ENCODE peak calls at places on chromosome 14, in four cellular contexts. L is HepG2, I is ovary, J is H1. T is an unnamed sample.

GRCh38 chr14:73935666-73936065 is 14.2 kb downstream of the FAM161B start:
- DNase-seq in L (no peak), I (no peak), J (no peak), T (no peak)

GRCh38 chr14:74018029-74018703 is 922 bp downstream of the ENTPD5 start:
- DNase-seq in L (peak; percentile 32), I (no peak), J (no peak), T (no peak)

GRCh38 chr14:57227083-57227482 is 41.6 kb downstream of the EXOC5 start:
- DNase-seq in J (no peak), L (no peak), I (no peak), T (no peak)

GRCh38 chr14:82080319-82080718 is 546.7 kb upstream of the SEL1L start:
- DNase-seq in I (no peak), J (peak; percentile 34), L (no peak), T (no peak)

GRCh38 chr14:68968051-68968450 is 11.1 kb downstream of the ACTN1 start:
- DNase-seq in L (no peak), J (no peak), I (no peak), T (peak; percentile 70)

GRCh38 chr14:78758333-78758732 is 588.2 kb downstream of the NRXN3 start:
- DNase-seq in L (peak; percentile 30), I (no peak), J (no peak), T (no peak)

GRCh38 chr14:58846682-58847465 is 209.1 kb downstream of the DACT1 start:
- DNase-seq in L (no peak), J (no peak), I (no peak), T (no peak)

GRCh38 chr14:50272498-50272897 is 39.5 kb downstream of the L2HGDH start:
- DNase-seq in L (no peak), J (no peak), I (no peak), T (no peak)

GRCh38 chr14:73723799-73724621 is 9.8 kb upstream of the PNMA1 start:
- DNase-seq in J (no peak), I (peak; percentile 75), L (no peak), T (peak; percentile 74)

GRCh38 chr14:20247651-20248246 is 8.7 kb downstream of the OR11H4 start:
- DNase-seq in L (peak; percentile 66), I (no peak), J (no peak), T (no peak)

GRCh38 chr14:51490205-51490604 is 161.5 kb upstream of the FRMD6 start:
- DNase-seq in I (no peak), L (no peak), J (no peak), T (no peak)

GRCh38 chr14:22002860-22003284 is 329.3 kb upstream of the OR4E1 start:
- DNase-seq in L (no peak), I (no peak), J (no peak), T (no peak)

GRCh38 chr14:38548091-38548490 is 292.2 kb upstream of the CLEC14A start:
- DNase-seq in J (no peak), L (no peak), I (no peak), T (no peak)

GRCh38 chr14:21023817-21024667 is 819 bp downstream of the NDRG2 start:
- DNase-seq in L (peak; percentile 59), J (no peak), I (peak; percentile 45), T (peak; percentile 27)

GRCh38 chr14:24311837-24312615 is 724 bp downstream of the LTB4R start:
- DNase-seq in I (no peak), L (no peak), J (no peak), T (no peak)
- H3K4me3 ChIP-seq in I (peak overlapping the region; percentile 40), L (no peak overlapping the region), J (no peak overlapping the region), T (peak overlapping the region; percentile 44)

DNA sequence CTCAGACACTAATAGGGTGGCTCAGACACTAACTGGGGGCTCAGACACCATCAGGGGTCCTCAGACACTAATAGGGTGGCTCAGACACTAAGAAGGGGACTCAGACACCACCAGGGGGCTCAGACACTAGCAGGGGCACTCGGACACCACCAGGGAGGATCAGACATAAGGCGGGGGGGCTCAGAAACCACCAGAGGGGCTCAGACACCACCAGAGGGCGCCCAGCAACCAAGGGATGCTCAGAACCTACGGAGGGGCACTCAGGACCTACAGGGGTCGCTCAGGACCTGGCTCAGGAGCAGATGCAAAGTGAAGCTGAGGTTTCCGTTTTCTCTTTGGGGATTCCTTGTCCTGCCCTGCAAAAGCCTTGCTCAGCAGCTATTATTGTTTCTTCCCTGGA is 448.5 kb downstream of the TMEM121 start:
- DNase-seq in I (no peak), L (peak; percentile 39), J (no peak), T (peak; percentile 70)
- H3K9me3 ChIP-seq in I (no peaks in the 10 kb centered on the region), L (no peaks in the 10 kb centered on the region), J (peaks cover 90% of the 10 kb centered on the region), T (no peaks in the 10 kb centered on the region)

GRCh38 chr14:91269076-91269991 is 24.8 kb upstream of the GPR68 start:
- DNase-seq in I (no peak), J (no peak), L (no peak), T (no peak)
- TF ChIP-seq POLR2A in I (no peak), J (no peak), L (no peak), T (no peak)

GRCh38 chr14:101121399-101122113 is 218.0 kb upstream of the RTL1 start:
- DNase-seq in I (no peak), J (no peak), L (no peak), T (no peak)

GRCh38 chr14:101122114-101122854 is 218.8 kb upstream of the RTL1 start:
- DNase-seq in I (no peak), L (no peak), J (no peak), T (peak; percentile 7)

GRCh38 chr14:101118746-101119610 is 215.5 kb upstream of the RTL1 start:
- DNase-seq in L (no peak), I (peak; percentile 29), J (no peak), T (no peak)

GRCh38 chr14:101119830-101120571 is 216.5 kb upstream of the RTL1 start:
- DNase-seq in I (peak; percentile 35), J (no peak), L (no peak), T (peak; percentile 22)

DNA sequence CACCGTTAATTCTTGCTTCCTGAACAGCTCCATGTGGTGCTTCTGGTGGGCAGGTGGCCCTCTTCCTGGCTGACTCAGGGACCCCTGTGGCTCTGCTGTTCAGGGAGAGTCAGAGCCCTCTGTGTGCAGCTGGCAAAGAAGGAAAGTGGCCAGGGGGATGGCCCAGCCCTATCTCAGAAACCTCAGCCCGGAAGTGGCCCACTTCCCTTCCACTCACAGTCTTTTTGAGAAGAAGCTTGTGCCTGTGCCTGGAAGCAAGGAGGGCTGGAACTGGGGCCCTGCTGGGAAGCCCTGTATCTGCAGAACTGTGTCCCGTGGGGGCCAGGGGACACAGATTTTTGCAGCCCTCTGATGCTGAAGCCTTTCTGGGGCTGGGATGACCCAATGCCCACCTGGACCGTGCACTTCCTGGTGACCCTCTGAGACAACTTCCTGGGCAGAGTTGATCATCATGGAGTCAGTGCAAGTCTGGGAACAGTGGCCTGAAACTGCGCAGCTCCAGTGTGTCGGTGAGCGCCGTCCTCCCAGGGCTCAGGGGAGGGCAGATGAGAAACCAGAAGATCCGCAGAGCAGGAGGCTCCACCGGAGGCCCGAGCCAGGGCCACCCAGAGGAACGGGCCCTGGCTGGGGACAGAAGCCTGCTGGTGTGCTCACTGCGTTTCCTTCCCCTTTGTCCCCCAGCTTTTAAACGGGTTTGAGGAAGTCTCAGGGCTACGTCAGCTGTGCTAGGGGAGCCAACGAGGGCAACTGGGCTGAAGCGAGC is 217.3 kb upstream of the RTL1 start:
- DNase-seq in L (no peak), I (peak; percentile 33), J (no peak), T (peak; percentile 65)
- H3K4me3 ChIP-seq in L (no peak overlapping the region), I (no peak overlapping the region), J (no peak overlapping the region), T (peak overlapping the region; percentile 5)

DNA sequence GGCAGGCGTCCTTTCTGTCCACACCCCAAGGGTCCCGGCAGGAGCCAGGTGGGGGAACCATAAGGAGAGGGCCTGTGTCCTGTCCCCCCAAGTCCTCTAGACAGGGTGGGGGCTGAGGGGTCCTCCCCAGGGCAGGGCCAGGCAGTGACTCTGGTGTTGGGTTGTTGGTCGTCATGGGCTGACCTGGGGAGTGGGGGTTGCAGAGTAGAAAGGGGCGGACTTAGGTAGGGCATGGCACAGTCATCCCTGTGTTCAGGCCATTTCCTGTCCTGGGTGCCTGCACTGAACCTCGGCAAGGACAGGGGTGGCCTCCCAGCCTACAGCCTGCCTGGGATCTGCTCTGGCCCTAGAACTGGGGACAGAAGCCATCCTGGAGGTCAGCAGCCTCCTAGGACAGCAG is 356.2 kb downstream of the TMEM121 start:
- DNase-seq in L (no peak), J (no peak), I (peak; percentile 11), T (peak; percentile 27)
- H3K9me3 ChIP-seq in L (no peaks in the 10 kb centered on the region), J (peaks cover 94% of the 10 kb centered on the region), I (no peaks in the 10 kb centered on the region), T (no peaks in the 10 kb centered on the region)

DNA sequence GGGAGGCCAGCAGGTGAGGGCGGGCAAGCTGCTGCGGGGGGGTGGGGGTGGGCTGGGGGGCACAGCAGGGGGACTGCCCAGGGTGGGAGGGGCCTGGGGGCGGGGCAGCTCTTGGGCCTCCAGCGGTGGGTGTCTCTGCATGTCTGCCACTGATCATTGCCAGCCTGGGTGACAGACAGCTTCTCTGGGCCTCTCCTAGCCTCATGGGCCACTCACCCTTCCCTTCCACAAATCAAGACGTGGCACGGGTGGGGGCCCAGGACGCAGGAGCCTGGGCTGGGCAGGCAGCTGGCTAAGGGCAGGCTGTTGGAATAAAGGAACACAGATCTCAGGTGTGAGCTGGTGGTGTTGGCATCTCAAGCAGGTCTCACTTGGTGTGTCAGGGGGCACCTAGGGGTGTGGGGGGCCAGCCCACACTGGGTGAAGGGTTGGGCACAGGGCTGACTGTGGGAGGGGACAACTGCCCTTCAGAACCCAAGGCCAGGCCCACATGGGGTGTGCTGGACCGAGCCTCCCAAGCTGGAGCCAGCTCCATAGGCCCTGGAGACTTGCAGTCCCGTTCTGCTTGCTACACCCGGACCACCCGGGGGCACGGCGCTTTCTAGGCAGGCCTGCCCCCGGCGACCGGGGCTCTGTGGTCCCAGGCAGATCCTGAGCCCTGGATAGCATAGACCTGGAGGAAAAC is 3.0 kb downstream of the TEDC1 start:
- DNase-seq in L (no peak), J (no peak), I (no peak), T (no peak)
- TF ChIP-seq POLR2A in L (no peak), J (no peak), I (no peak), T (no peak)

DNA sequence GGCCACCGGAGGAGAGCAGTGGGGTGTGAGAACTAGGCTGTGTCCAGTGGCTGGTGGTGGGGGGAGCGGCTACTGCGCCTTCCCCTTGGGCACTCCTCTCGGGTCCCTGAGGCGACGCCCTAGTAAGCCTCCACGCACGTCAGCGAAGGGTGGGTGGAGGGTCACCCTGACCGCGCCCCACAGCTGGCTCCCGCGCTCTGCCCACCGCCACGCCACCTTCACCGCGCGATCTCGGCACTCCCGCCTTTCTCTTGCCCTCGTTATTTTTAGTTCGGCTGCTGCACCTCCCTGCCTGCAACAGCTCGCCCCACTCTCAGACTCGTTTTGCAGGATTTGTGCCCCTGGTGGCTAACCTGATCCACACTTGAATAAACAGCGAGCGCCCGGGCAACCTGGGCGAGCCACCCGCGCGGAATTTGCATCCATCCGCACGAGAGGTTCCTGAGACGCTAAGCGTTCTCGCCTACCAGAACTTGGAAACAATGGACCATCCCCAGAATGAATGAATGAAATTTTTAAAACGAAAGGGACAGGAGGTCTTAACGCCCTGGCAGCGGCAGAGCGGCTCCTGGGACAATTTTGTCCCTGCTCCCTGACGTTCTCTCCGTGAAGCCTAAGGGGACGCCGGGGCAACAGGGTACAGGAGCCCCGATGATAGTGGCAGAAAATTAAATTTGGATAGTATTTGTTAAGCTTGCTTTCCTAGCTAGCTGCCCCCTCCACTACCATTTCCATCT is 7.0 kb upstream of the BMP4 start:
- DNase-seq in I (peak; percentile 62), J (no peak), L (no peak), T (no peak)
- H3K4me3 ChIP-seq in I (peak overlapping the region; percentile 19), J (peak overlapping the region; percentile 45), L (no peak overlapping the region), T (peak overlapping the region; percentile 52)

GRCh38 chr14:59925797-59926196 is 5.9 kb downstream of the LRRC9 start:
- DNase-seq in I (no peak), J (no peak), L (no peak), T (no peak)
- H3K9me3 ChIP-seq in I (no peaks in the 10 kb centered on the region), J (no peaks in the 10 kb centered on the region), L (no peaks in the 10 kb centered on the region), T (no peaks in the 10 kb centered on the region)

T was measured in Peyer's patch.